ENCODE peak calls at places on chromosomes 1 and 21, in eight cellular contexts. C is stimulated activated CD4-positive, alpha-beta T cell treated with anti-CD3 and anti-CD28 coated beads, Interleukin-1b, Interleukin-23, amount 100 ng/mL, for 1 hour; P is endodermal cell; B is Daoy; U is fibroblast of mammary gland; H is GM04504; L is KG1; D is ELR. R is an unnamed sample.

GRCh38 chr1:93816970-93817738 is 61.9 kb downstream of the DNTTIP2 start:
- DNase-seq in C (no peak), P (no peak), B (peak; percentile 81), U (peak; percentile 79), H (no peak), L (peak; percentile 47), D (peak; percentile 72), R (peak; percentile 75)

GRCh38 chr1:59690531-59690930 is 124.2 kb upstream of the HOOK1 start:
- DNase-seq in C (no peak), P (no peak), B (no peak), U (no peak), H (no peak), L (no peak), D (no peak), R (no peak)

GRCh38 chr1:183821309-183822080 is 16.6 kb downstream of the RGL1 start:
- DNase-seq in C (no peak), P (no peak), B (no peak), U (peak; percentile 71), H (no peak), L (no peak), D (peak; percentile 47), R (peak; percentile 25)

GRCh38 chr1:94296018-94296417 is 58.6 kb upstream of the ARHGAP29 start:
- DNase-seq in C (no peak), P (no peak), B (peak; percentile 71), U (peak; percentile 76), H (peak; percentile 51), L (no peak), D (peak; percentile 83), R (peak; percentile 69)

GRCh38 chr1:94061513-94062443 is 59.2 kb downstream of the ABCA4 start:
- DNase-seq in C (no peak), P (peak; percentile 92), B (peak; percentile 87), U (peak; percentile 79), H (no peak), L (peak; percentile 31), D (peak; percentile 82), R (peak; percentile 71)

GRCh38 chr1:76494807-76495206 is 372.5 kb upstream of the ST6GALNAC5 start:
- DNase-seq in C (no peak), P (no peak), B (peak; percentile 34), U (peak; percentile 29), H (peak; percentile 3), L (no peak), D (peak; percentile 4), R (peak; percentile 1)

GRCh38 chr1:205991237-205991636 is 12.0 kb downstream of the RAB7B start:
- DNase-seq in C (no peak), P (no peak), B (no peak), U (peak; percentile 49), H (no peak), L (no peak), D (peak; percentile 47), R (peak; percentile 36)

GRCh38 chr1:204123376-204123775 is 28.5 kb downstream of the ETNK2 start:
- DNase-seq in C (no peak), P (peak; percentile 84), B (no peak), U (peak; percentile 19), H (no peak), L (no peak), D (peak; percentile 30), R (no peak)

GRCh38 chr1:204358605-204359004 is 1.1 kb downstream of the PLEKHA6 start:
- DNase-seq in C (no peak), P (no peak), B (no peak), U (no peak), H (no peak), L (no peak), D (no peak), R (no peak)

GRCh38 chr1:13228343-13228781 is 2.4 kb upstream of the PRAMEF18 start:
- DNase-seq in C (peak; percentile 23), P (peak; percentile 76), B (peak; percentile 11), U (no peak), H (no peak), L (peak; percentile 4), D (peak; percentile 4), R (peak; percentile 23)

GRCh38 chr1:156251527-156251926 is 3.7 kb upstream of the PAQR6 start:
- DNase-seq in C (no peak), P (no peak), B (no peak), U (no peak), H (no peak), L (peak; percentile 40), D (no peak), R (no peak)

GRCh38 chr1:26109229-26110164 is 2.1 kb upstream of the PDIK1L start:
- DNase-seq in C (no peak), P (no peak), B (no peak), U (no peak), H (no peak), L (no peak), D (peak; percentile 20), R (no peak)

GRCh38 chr1:153842006-153842471 is 66.8 kb downstream of the SLC27A3 start:
- DNase-seq in C (no peak), P (no peak), B (no peak), U (peak; percentile 7), H (no peak), L (no peak), D (peak; percentile 10), R (no peak)

GRCh38 chr1:164683235-164683634 is 124.3 kb downstream of the PBX1 start:
- DNase-seq in C (no peak), P (no peak), B (no peak), U (no peak), H (no peak), L (no peak), D (no peak), R (no peak)

GRCh38 chr1:29145739-29146437 is 22.2 kb upstream of the TMEM200B start:
- DNase-seq in C (no peak), P (no peak), B (no peak), U (peak; percentile 96), H (peak; percentile 90), L (no peak), D (peak; percentile 83), R (peak; percentile 77)

GRCh38 chr1:154999651-155000474 is 2.7 kb upstream of the ZBTB7B start:
- DNase-seq in C (peak; percentile 56), P (peak; percentile 86), B (no peak), U (no peak), H (no peak), L (peak; percentile 83), D (no peak), R (no peak)

GRCh38 chr21:32920474-32920873 is 105.3 kb upstream of the OLIG2 start:
- DNase-seq in C (no peak), P (peak; percentile 49), B (no peak), U (no peak), H (no peak), L (no peak), D (no peak), R (no peak)

GRCh38 chr1:20666804-20667203 is 5.6 kb upstream of the DDOST start:
- DNase-seq in C (no peak), P (no peak), B (peak; percentile 35), U (peak; percentile 50), H (no peak), L (no peak), D (peak; percentile 54), R (peak; percentile 63)

GRCh38 chr1:190957565-190957964 is 479.9 kb upstream of the BRINP3 start:
- DNase-seq in C (no peak), P (no peak), B (no peak), U (no peak), H (no peak), L (no peak), D (peak; percentile 15), R (no peak)

GRCh38 chr1:4021895-4022268 is 121.8 kb upstream of the C1orf174 start:
- DNase-seq in C (no peak), P (no peak), B (no peak), U (no peak), H (no peak), L (no peak), D (no peak), R (no peak)

GRCh38 chr1:26410706-26411623 is at the start of gene LIN28A:
- DNase-seq in C (no peak), P (peak; percentile 75), B (no peak), U (no peak), H (no peak), L (no peak), D (no peak), R (no peak)

GRCh38 chr1:179226749-179227148 is 2.7 kb downstream of the ABL2 start:
- DNase-seq in C (no peak), P (no peak), B (no peak), U (no peak), H (no peak), L (no peak), D (no peak), R (no peak)

GRCh38 chr1:225908013-225908640 is 15.9 kb downstream of the PYCR2 start:
- DNase-seq in C (no peak), P (peak; percentile 43), B (no peak), U (no peak), H (no peak), L (no peak), D (no peak), R (no peak)

GRCh38 chr1:168621356-168621755 is 45.0 kb downstream of the XCL1 start:
- DNase-seq in C (no peak), P (no peak), B (no peak), U (no peak), H (no peak), L (no peak), D (no peak), R (peak; percentile 35)

GRCh38 chr1:241828576-241828975 is 19.4 kb upstream of the EXO1 start:
- DNase-seq in C (no peak), P (no peak), B (peak; percentile 12), U (peak; percentile 55), H (no peak), L (no peak), D (peak; percentile 58), R (no peak)

GRCh38 chr21:39111928-39112327 is 71.3 kb downstream of the PSMG1 start:
- DNase-seq in C (no peak), P (no peak), B (no peak), U (peak; percentile 26), H (no peak), L (no peak), D (no peak), R (no peak)

GRCh38 chr1:9466780-9467755 is 72.2 kb upstream of the SLC25A33 start:
- DNase-seq in C (no peak), P (no peak), B (no peak), U (peak; percentile 41), H (peak; percentile 26), L (no peak), D (no peak), R (no peak)

GRCh38 chr1:150789396-150789795 is 18.7 kb downstream of the CTSK start:
- DNase-seq in C (no peak), P (peak; percentile 43), B (no peak), U (no peak), H (no peak), L (no peak), D (no peak), R (peak; percentile 5)

GRCh38 chr1:60972841-60973364 is 109.5 kb upstream of the NFIA start:
- DNase-seq in C (no peak), P (peak; percentile 7), B (peak; percentile 75), U (peak; percentile 89), H (peak; percentile 56), L (no peak), D (peak; percentile 77), R (peak; percentile 54)

GRCh38 chr1:246765521-246765920 is 41.3 kb downstream of the SCCPDH start:
- DNase-seq in C (no peak), P (no peak), B (no peak), U (no peak), H (no peak), L (no peak), D (no peak), R (no peak)

GRCh38 chr1:24237750-24238149 is 50.7 kb upstream of the IFNLR1 start:
- DNase-seq in C (no peak), P (no peak), B (no peak), U (no peak), H (no peak), L (no peak), D (no peak), R (no peak)

GRCh38 chr1:77538956-77539509 is 143.4 kb downstream of the ZZZ3 start:
- DNase-seq in C (no peak), P (no peak), B (peak; percentile 90), U (peak; percentile 96), H (peak; percentile 81), L (no peak), D (peak; percentile 94), R (peak; percentile 86)

GRCh38 chr1:169676001-169676400 is 35.4 kb downstream of the SELL start:
- DNase-seq in C (no peak), P (no peak), B (peak; percentile 78), U (peak; percentile 80), H (peak; percentile 1), L (no peak), D (peak; percentile 63), R (peak; percentile 3)

GRCh38 chr1:52420713-52421112 is 16.3 kb downstream of the PRPF38A start:
- DNase-seq in C (no peak), P (no peak), B (no peak), U (no peak), H (no peak), L (no peak), D (no peak), R (no peak)